ENCODE peak calls at places on chromosomes 6 and 20, in ten cellular contexts. F is AG09309, O is ovary, W is colonic mucosa, Z is left lung, Q is GM06990, I is tibial nerve, E is adrenal gland, P is psoas muscle, M is upper lobe of right lung. D is an unnamed sample.

GRCh38 chr6:146153040-146153758 is 124.3 kb downstream of the GRM1 start:
- DNase-seq in F (no peak), Q (peak), P (no peak), Z (no peak), W (no peak), O (no peak), E (no peak), I (no peak), M (no peak), D (no peak)

GRCh38 chr6:118913161-118913560 is 19.2 kb downstream of the ASF1A start:
- DNase-seq in P (no peak), O (no peak), E (no peak), F (no peak), I (no peak), Z (no peak), Q (no peak), M (no peak), W (no peak), D (no peak)

GRCh38 chr20:31967830-31968249 is at the start of gene XKR7:
- DNase-seq in F (no peak), Q (no peak), W (no peak), O (no peak), M (no peak), P (no peak), I (no peak), E (no peak), Z (peak), D (no peak)

GRCh38 chr6:151056230-151056907 is 183.4 kb upstream of the AKAP12 start:
- DNase-seq in Z (no peak), W (peak), Q (no peak), P (no peak), O (peak), M (no peak), I (no peak), F (no peak), E (no peak), D (no peak)

GRCh38 chr6:132130530-132131298 is 179.5 kb upstream of the CCN2 start:
- DNase-seq in F (peak), Q (no peak), M (no peak), O (peak), I (no peak), W (no peak), Z (no peak), E (peak), P (peak), D (no peak)

GRCh38 chr6:119126826-119127225 is 48.4 kb upstream of the FAM184A start:
- DNase-seq in Z (no peak), M (no peak), P (no peak), F (no peak), O (no peak), I (no peak), Q (no peak), E (no peak), W (no peak), D (no peak)

GRCh38 chr6:44416103-44416502 is 28.6 kb downstream of the CDC5L start:
- DNase-seq in P (no peak), W (no peak), M (no peak), Z (no peak), O (no peak), Q (no peak), E (peak), I (no peak), F (no peak), D (no peak)

GRCh38 chr6:127606131-127606562 is 29.2 kb downstream of the C6orf58 start:
- DNase-seq in M (no peak), P (no peak), F (peak), O (no peak), W (no peak), I (no peak), E (no peak), Z (no peak), Q (no peak), D (no peak)

GRCh38 chr6:38012573-38012972 is 193.0 kb downstream of the ZFAND3 start:
- DNase-seq in Z (no peak), Q (no peak), P (no peak), M (no peak), I (no peak), E (peak), O (peak), W (no peak), F (peak), D (no peak)

GRCh38 chr6:85705220-85705619 is 62.5 kb upstream of the SYNCRIP start:
- DNase-seq in F (no peak), P (no peak), E (no peak), Q (no peak), W (no peak), Z (no peak), I (no peak), O (no peak), M (no peak), D (no peak)

GRCh38 chr6:112016335-112016734 is 37.6 kb upstream of the CCN6 start:
- DNase-seq in M (no peak), I (no peak), O (no peak), P (peak), Q (no peak), W (no peak), E (no peak), F (peak), Z (no peak), D (no peak)

GRCh38 chr20:19932170-19932667 is 84.9 kb upstream of the NAA20 start:
- DNase-seq in I (peak), W (no peak), O (peak), Z (no peak), M (no peak), F (peak), E (peak), Q (no peak), P (peak), D (no peak)

GRCh38 chr6:138690975-138691594 is 82.5 kb upstream of the CCDC28A start:
- DNase-seq in Q (no peak), E (no peak), O (no peak), F (no peak), Z (no peak), P (no peak), I (no peak), W (no peak), M (no peak), D (no peak)

GRCh38 chr6:90168693-90169131 is 127.9 kb downstream of the BACH2 start:
- DNase-seq in I (no peak), F (no peak), E (no peak), Z (no peak), W (no peak), P (no peak), O (no peak), M (no peak), Q (no peak), D (no peak)

GRCh38 chr6:128655978-128656498 is 135.6 kb upstream of the PTPRK start:
- DNase-seq in E (no peak), Z (no peak), P (no peak), F (peak), I (no peak), O (no peak), Q (peak), W (no peak), M (no peak), D (no peak)

GRCh38 chr6:108730556-108731228 is 117.5 kb upstream of the ARMC2 start:
- DNase-seq in M (no peak), Z (no peak), Q (no peak), I (no peak), O (no peak), W (no peak), E (no peak), F (no peak), P (no peak), D (no peak)

GRCh38 chr6:96811670-96812069 is 25.6 kb downstream of the GPR63 start:
- DNase-seq in P (no peak), Q (no peak), O (no peak), I (no peak), E (no peak), W (no peak), M (no peak), Z (no peak), F (no peak), D (no peak)

GRCh38 chr20:37598101-37598530 is 70.4 kb upstream of the BLCAP start:
- DNase-seq in Q (no peak), Z (no peak), M (no peak), E (no peak), O (no peak), I (no peak), P (no peak), W (no peak), F (no peak), D (no peak)

GRCh38 chr6:158686311-158686710 is 36.5 kb downstream of the SYTL3 start:
- DNase-seq in P (no peak), W (no peak), E (no peak), F (no peak), Q (no peak), Z (no peak), M (no peak), I (no peak), O (no peak), D (no peak)

GRCh38 chr20:62964700-62965099 is 12.2 kb downstream of the SLC17A9 start:
- DNase-seq in M (no peak), Q (no peak), O (no peak), F (no peak), Z (peak), I (no peak), E (no peak), W (no peak), P (no peak), D (no peak)

GRCh38 chr6:19024737-19025136 is 637.6 kb downstream of the RNF144B start:
- DNase-seq in Q (no peak), O (no peak), E (peak), W (no peak), Z (no peak), M (no peak), P (no peak), F (no peak), I (peak), D (peak)

GRCh38 chr20:56202493-56203077 is 45.9 kb upstream of the MC3R start:
- DNase-seq in Z (no peak), M (no peak), F (no peak), Q (no peak), I (no peak), P (no peak), E (peak), O (no peak), W (no peak), D (no peak)

GRCh38 chr6:39092124-39092523 is 22.9 kb downstream of the SAYSD1 start:
- DNase-seq in W (no peak), E (no peak), P (no peak), M (no peak), Z (no peak), O (no peak), I (no peak), F (no peak), Q (no peak), D (no peak)

GRCh38 chr20:24948939-24949679 is at the start of gene CST7:
- DNase-seq in O (no peak), P (no peak), M (peak), F (peak), I (peak), W (peak), Z (peak), Q (no peak), E (peak), D (no peak)

GRCh38 chr20:1302578-1303541 is 26.1 kb downstream of the SDCBP2 start:
- DNase-seq in Q (no peak), O (no peak), Z (no peak), I (no peak), E (no peak), P (no peak), W (no peak), F (no peak), M (peak), D (no peak)

GRCh38 chr20:39433461-39433860 is 471.3 kb downstream of the DHX35 start:
- DNase-seq in P (no peak), F (no peak), E (no peak), M (no peak), Q (no peak), I (no peak), O (no peak), W (no peak), Z (no peak), D (no peak)

GRCh38 chr6:2765896-2766766 is 938 bp downstream of the WRNIP1 start:
- DNase-seq in W (peak), O (peak), Q (peak), P (peak), Z (peak), M (peak), I (no peak), E (peak), F (no peak), D (no peak)

GRCh38 chr6:169029861-169030260 is 223.8 kb downstream of the THBS2 start:
- DNase-seq in M (no peak), E (no peak), P (no peak), I (no peak), W (no peak), Z (no peak), Q (no peak), O (no peak), F (no peak), D (no peak)

GRCh38 chr6:169041078-169041477 is 212.6 kb downstream of the THBS2 start:
- DNase-seq in E (no peak), I (no peak), F (no peak), Q (no peak), W (no peak), O (no peak), Z (no peak), M (peak), P (no peak), D (no peak)

GRCh38 chr6:169034523-169035167 is 219.0 kb downstream of the THBS2 start:
- DNase-seq in O (no peak), W (no peak), Q (no peak), F (peak), P (no peak), Z (no peak), E (no peak), M (peak), I (no peak), D (no peak)

GRCh38 chr6:169038691-169039090 is 215.0 kb downstream of the THBS2 start:
- DNase-seq in E (no peak), F (no peak), M (no peak), O (no peak), P (no peak), Q (no peak), Z (no peak), I (no peak), W (no peak), D (no peak)

GRCh38 chr6:169035381-169036280 is 218.0 kb downstream of the THBS2 start:
- DNase-seq in I (no peak), M (peak), Z (no peak), E (no peak), O (no peak), F (peak), W (no peak), P (no peak), Q (no peak), D (no peak)
- H3K4me3 ChIP-seq in I (no peak), M (no peak), Z (no peak), E (no peak), O (no peak), F (peak), W (no peak), P (no peak), Q (no peak), D (no peak)

GRCh38 chr6:34237722-34238506 is 1.2 kb downstream of the HMGA1 start:
- DNase-seq in I (no peak), M (peak), Z (peak), Q (peak), O (peak), P (peak), F (no peak), W (peak), E (peak), D (no peak)
- TF ChIP-seq CTCF in I (peak), M (peak), Z (no peak), Q (peak), O (no peak), P (peak), F (peak), W (no peak), E (no peak), D (peak)

DNA sequence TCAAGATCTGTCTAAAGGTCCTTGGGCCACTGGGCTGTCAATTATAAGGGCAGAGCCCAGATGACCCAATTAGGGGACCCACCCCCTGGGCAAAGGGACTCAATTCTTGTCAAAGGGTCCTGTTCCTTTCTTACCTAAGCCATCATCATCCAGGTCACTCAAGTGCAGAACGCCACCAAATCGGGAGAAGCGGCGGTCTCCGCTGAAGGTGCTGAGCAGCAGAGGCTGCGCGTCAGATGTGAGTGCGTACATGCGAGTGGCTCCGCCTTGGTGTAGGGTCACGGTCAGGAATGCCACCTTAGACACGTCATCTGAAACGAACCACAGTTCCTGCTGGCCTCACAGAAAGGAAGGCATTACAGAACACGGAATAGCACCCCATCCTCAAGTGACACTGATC is 34.2 kb downstream of the MRS2 start:
- DNase-seq in F (no peak), Z (no peak), M (no peak), W (no peak), I (no peak), Q (no peak), P (no peak), E (no peak), O (no peak), D (no peak)
- H3K4me3 ChIP-seq in F (no peak), Z (no peak), M (no peak), W (no peak), I (no peak), Q (no peak), P (no peak), E (no peak), O (no peak), D (no peak)

DNA sequence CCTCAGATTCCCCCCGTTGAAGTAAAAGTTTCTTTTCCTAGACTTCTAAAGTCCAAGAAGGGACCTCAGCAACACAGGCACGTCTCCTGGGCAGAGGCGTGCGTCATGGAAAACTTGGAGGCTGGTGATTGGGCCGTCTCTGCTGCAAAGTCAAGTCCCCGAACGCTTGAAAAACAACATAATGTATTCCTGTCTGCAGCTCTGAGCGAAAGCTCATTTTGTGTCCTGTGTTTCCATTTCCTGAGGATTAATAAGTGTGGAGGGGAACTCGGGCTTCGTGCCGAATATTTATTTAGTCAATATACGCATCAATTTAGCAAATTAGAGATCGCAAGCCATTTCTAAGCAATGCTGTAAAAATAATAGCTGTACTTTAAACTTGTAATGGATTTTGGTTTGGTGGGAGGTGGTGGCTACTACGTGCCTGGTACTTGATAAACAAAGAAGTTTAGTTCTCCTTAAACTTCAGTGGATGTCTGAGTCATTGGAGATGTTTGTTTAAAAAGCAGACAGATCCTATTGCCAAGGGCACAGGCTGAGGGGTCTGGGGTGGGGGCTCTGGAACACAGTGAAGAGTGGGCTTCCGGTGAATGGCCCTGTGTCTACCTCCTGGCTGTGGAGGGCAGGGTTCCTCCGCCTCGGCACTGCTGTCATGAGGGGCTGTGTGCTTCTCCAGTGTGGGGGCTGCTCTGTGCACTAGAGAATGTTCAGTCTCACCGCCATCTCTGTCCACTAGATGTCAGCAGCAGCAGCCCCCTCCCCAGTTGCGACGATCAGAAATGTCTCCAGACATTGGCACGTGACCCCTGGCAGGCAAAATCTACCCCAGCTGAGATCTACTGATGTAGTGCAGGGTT is 21.8 kb downstream of the PCK1 start:
- DNase-seq in M (no peak), Z (peak), F (no peak), Q (no peak), W (no peak), P (no peak), E (peak), O (peak), I (peak), D (no peak)
- TF ChIP-seq CTCF in M (peak), Z (peak), F (peak), Q (peak), W (no peak), P (peak), E (no peak), O (no peak), I (no peak), D (peak)

D was measured in LNCaP clone FGC.